ENCODE peak calls at places on chromosome 16, in five cellular contexts. S is HCT116, L is upper lobe of left lung, R is GM23338, A is GM12878. C is an unnamed sample. For H3K4me1 and H3K36me3, the result is how much of the 10 kb centered on the place peaks cover.

GRCh38 chr16:90031186-90031930 is 12.1 kb upstream of the DBNDD1 start:
- ATAC-seq in S (no peak), L (no peak), R (no peak), A (no peak), C (peak)

GRCh38 chr16:5347561-5347960 is 250.0 kb upstream of the EEF2KMT start:
- ATAC-seq in S (no peak), L (no peak), R (no peak), A (no peak), C (no peak)

GRCh38 chr16:56417138-56417537 is 8.2 kb downstream of the AMFR start:
- ATAC-seq in S (no peak), L (no peak), R (no peak), A (no peak), C (no peak)

GRCh38 chr16:22789281-22789945 is 24.5 kb upstream of the HS3ST2 start:
- ATAC-seq in S (no peak), L (no peak), R (no peak), A (no peak), C (no peak)

GRCh38 chr16:56226840-56227525 is 35.7 kb downstream of the GNAO1 start:
- ATAC-seq in S (peak), L (no peak), R (no peak), A (no peak), C (no peak)

GRCh38 chr16:51535591-51535990 is 384.5 kb upstream of the SALL1 start:
- ATAC-seq in S (no peak), L (no peak), R (no peak), A (no peak), C (no peak)

GRCh38 chr16:27515874-27516353 is 33.8 kb downstream of the GTF3C1 start:
- ATAC-seq in S (peak), L (no peak), R (peak), A (peak), C (no peak)

GRCh38 chr16:28131210-28131609 is 67.7 kb upstream of the GSG1L start:
- ATAC-seq in S (no peak), L (no peak), R (no peak), A (no peak), C (no peak)

GRCh38 chr16:86077243-86077940 is 178.4 kb downstream of the IRF8 start:
- ATAC-seq in S (no peak), L (no peak), R (no peak), A (no peak), C (no peak)

GRCh38 chr16:19168173-19169080 is at the start of gene SYT17:
- ATAC-seq in S (peak), L (peak), R (peak), A (peak), C (peak)

GRCh38 chr16:66874079-66874775 is 6.1 kb upstream of the PDP2 start:
- ATAC-seq in S (no peak), L (no peak), R (no peak), A (peak), C (no peak)

GRCh38 chr16:87117936-87118335 is 199.3 kb downstream of the C16orf95 start:
- ATAC-seq in S (no peak), L (no peak), R (no peak), A (no peak), C (no peak)

GRCh38 chr16:56824335-56824734 is 40.7 kb upstream of the SLC12A3 start:
- ATAC-seq in S (peak), L (peak), R (peak), A (peak), C (no peak)

GRCh38 chr16:2955779-2956565 is 8.1 kb upstream of the KREMEN2 start:
- ATAC-seq in S (no peak), L (no peak), R (peak), A (peak), C (no peak)

DNA sequence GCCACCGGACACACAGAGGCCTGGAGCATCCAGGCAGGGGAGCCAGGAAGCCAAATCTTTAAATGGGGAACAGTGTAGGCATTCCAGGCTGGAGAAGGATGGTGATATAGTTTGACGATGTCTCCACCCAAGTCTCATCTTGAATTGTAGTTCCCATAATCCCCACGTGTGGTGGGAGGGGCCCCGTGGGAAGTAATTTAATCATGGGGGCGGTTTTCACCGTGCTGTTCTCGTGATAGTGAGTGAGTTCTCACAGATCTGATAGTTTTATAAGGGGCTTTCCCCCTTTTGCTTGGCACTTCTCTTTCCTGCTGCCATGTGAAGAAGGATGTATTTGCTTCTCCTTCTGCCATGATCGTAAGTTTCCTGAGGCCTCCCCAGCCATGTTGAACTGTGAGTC is 28.8 kb downstream of the GINS3 start:
- ATAC-seq in S (no peak), L (no peak), R (no peak), A (no peak), C (no peak)
- H3K4me1 ChIP-seq in S (under half), L (under half), R (under half), A (under half), C (under half)

DNA sequence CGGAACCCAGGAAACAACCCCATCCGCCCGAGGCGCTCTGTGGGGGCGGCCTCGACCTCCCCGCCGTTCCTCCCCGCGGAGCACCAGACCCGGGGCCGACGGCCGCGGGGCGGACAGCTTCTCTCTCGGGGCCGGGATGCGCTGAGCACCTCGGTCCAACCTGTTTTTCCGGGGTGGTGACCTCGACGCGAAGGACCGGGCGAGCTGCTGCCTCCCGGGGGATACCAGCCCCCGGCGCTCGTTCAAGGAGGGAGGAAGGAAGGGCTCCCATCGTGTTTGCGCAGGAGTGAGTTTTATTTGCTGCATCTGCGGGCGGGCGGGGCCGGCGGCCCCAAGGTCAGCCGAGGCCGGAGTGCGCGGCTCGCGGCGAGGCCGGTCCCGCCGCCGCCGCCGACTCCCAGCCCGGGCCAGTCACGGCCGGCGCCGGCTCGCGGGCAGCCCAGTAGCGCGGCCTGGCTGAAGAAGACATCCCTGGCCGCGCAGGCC is 460 bp downstream of the DNAJA2 start:
- ATAC-seq in S (peak), L (peak), R (peak), A (peak), C (peak)
- TF ChIP-seq POLR2AphosphoS5 in S (peak), L (no peak), R (no peak), A (no peak), C (no peak)

DNA sequence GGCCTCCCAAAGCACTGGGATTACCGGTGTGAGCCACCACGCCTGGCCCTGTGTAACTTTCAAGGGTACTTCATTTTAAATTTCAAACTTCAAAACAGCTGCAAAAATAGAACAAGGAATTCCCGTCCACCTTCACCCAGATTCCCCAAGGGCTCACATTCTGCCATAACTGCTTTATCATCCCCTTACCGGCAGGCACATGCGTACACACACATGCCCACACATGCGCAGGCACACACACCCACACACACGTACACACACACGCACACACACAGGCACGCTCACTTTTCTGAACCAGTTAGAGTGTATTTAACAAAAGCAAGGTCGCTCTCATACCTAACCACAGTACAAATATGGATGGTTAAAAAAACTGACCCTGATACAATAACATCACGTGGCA is 23.0 kb downstream of the PDIA2 start:
- ATAC-seq in S (no peak), L (no peak), R (no peak), A (no peak), C (no peak)
- H3K36me3 ChIP-seq in S (under half), L (half or more), R (under half), A (under half), C (half or more)

GRCh38 chr16:11963706-11964105 is 1.3 kb upstream of the TNFRSF17 start:
- ATAC-seq in S (no peak), L (no peak), R (no peak), A (no peak), C (no peak)

GRCh38 chr16:11964761-11965539 is at the start of gene TNFRSF17:
- ATAC-seq in S (no peak), L (no peak), R (no peak), A (peak), C (no peak)

GRCh38 chr16:11966173-11966572 is 1.2 kb downstream of the TNFRSF17 start:
- ATAC-seq in S (no peak), L (no peak), R (no peak), A (peak), C (no peak)

GRCh38 chr16:11968577-11968976 is 3.6 kb downstream of the TNFRSF17 start:
- ATAC-seq in S (no peak), L (no peak), R (no peak), A (no peak), C (no peak)

GRCh38 chr16:11967195-11967911 is 2.3 kb downstream of the TNFRSF17 start:
- ATAC-seq in S (no peak), L (peak), R (no peak), A (no peak), C (no peak)
- H3K4me1 ChIP-seq in S (under half), L (under half), R (under half), A (under half), C (under half)

GRCh38 chr16:53743149-53743566 is 39.2 kb downstream of the FTO start:
- ATAC-seq in S (peak), L (no peak), R (peak), A (peak), C (no peak)
- TF ChIP-seq POLR2AphosphoS5 in S (no peak), L (no peak), R (no peak), A (no peak), C (no peak)

GRCh38 chr16:152141-153128 is at the start of gene HBZ:
- ATAC-seq in S (no peak), L (peak), R (no peak), A (peak), C (no peak)
- H3K36me3 ChIP-seq in S (under half), L (under half), R (under half), A (under half), C (under half)

GRCh38 chr16:53334581-53334980 is 99.7 kb upstream of the RBL2 start:
- ATAC-seq in S (no peak), L (no peak), R (no peak), A (no peak), C (no peak)
- H3K4me1 ChIP-seq in S (under half), L (under half), R (under half), A (under half), C (under half)

DNA sequence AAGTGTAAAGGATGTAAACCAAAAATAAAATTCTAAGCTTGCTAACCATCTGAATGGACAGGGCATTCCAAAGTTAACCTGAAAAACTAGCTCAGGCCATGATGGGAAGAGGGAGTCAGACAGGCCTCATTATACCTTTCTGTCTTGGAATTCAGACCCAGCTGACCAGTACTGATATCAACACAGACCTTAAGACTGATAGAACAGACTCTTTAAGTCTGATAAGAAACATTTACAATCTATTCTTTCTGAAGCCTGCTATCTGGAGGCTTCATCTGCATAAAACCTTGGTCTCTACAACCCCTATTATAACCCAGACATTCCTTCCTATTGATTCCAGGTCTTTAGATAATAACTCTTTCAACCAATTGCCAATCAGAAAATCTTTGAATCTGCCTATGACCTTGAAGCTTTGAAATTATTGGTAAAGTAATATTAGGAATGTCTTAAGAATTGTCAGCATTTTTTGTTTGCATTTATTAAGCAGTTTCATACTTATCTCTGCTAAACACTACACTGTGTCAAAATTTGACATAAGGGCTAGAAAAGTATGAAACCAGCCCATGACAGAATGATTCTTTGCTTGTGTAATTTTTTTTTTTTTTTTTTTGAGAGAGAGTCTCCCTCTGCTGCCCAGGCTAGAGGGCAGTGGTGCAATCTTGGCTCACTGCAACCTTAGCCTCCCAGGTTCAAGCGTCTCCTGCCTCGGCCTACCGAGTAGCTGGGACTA is 12.9 kb upstream of the PRSS54 start:
- ATAC-seq in S (no peak), L (no peak), R (no peak), A (no peak), C (no peak)
- TF ChIP-seq POLR2AphosphoS5 in S (no peak), L (no peak), R (no peak), A (no peak), C (no peak)

GRCh38 chr16:68351991-68352431 is 41.2 kb downstream of the PRMT7 start:
- ATAC-seq in S (no peak), L (peak), R (no peak), A (no peak), C (no peak)
- H3K36me3 ChIP-seq in S (under half), L (half or more), R (under half), A (under half), C (under half)

GRCh38 chr16:10878328-10878643 is 1.3 kb downstream of the CIITA start:
- ATAC-seq in S (no peak), L (no peak), R (peak), A (peak), C (no peak)
- H3K4me1 ChIP-seq in S (under half), L (under half), R (under half), A (under half), C (under half)